ENCODE peak calls at places on chromosomes 12 and 14, in six cellular contexts. V is epithelial cell of esophagus, X is hepatocyte, G is Peyer's patch, H is AG10803, Y is ovary. W is an unnamed sample.

GRCh38 chr12:20477691-20478090 is 109.4 kb downstream of the PDE3A start:
- DNase-seq in Y (no peak), G (no peak), H (no peak), X (no peak), V (no peak), W (no peak)

GRCh38 chr12:459430-460258 is at the start of gene B4GALNT3:
- DNase-seq in Y (peak), X (peak), H (no peak), V (peak), G (peak), W (no peak)

GRCh38 chr12:103855036-103855712 is 14.1 kb upstream of the NT5DC3 start:
- DNase-seq in G (no peak), H (peak), X (no peak), Y (no peak), V (no peak), W (peak)

GRCh38 chr12:98939350-98939749 is 294.3 kb downstream of the APAF1 start:
- DNase-seq in G (no peak), X (peak), V (peak), H (peak), Y (no peak), W (peak)

GRCh38 chr12:100752841-100753240 is 41.7 kb upstream of the ANO4 start:
- DNase-seq in X (no peak), Y (no peak), V (peak), G (no peak), H (peak), W (no peak)

GRCh38 chr12:118332511-118332910 is 40.2 kb downstream of the TAOK3 start:
- DNase-seq in G (no peak), Y (no peak), H (no peak), X (no peak), V (peak), W (no peak)

GRCh38 chr12:78951746-78952532 is 87.4 kb downstream of the SYT1 start:
- DNase-seq in G (no peak), V (no peak), X (no peak), H (no peak), Y (no peak), W (no peak)

GRCh38 chr12:89162704-89163261 is 189.5 kb downstream of the DUSP6 start:
- DNase-seq in H (peak), G (peak), X (peak), Y (no peak), V (peak), W (no peak)

GRCh38 chr12:132075714-132076553 is 68.2 kb downstream of the DDX51 start:
- DNase-seq in G (no peak), V (no peak), X (no peak), H (no peak), Y (no peak), W (no peak)

GRCh38 chr12:87259405-87259804 is 769.8 kb downstream of the C12orf50 start:
- DNase-seq in X (no peak), G (no peak), H (no peak), Y (no peak), V (no peak), W (no peak)

GRCh38 chr12:51482808-51483532 is 58.3 kb downstream of the SLC4A8 start:
- DNase-seq in Y (no peak), X (no peak), H (peak), V (no peak), G (no peak), W (no peak)
- TF ChIP-seq CTCF in Y (no peak), X (no peak), H (peak), V (no peak), G (no peak), W (no peak)

GRCh38 chr14:21383848-21384493 is at the start of gene SUPT16H:
- DNase-seq in V (peak), X (peak), H (peak), G (peak), Y (peak), W (peak)

GRCh38 chr14:21384494-21384851 is 654 bp upstream of the SUPT16H start:
- DNase-seq in Y (no peak), G (peak), H (no peak), X (no peak), V (no peak), W (no peak)

GRCh38 chr14:21382886-21383847 is 652 bp downstream of the SUPT16H start:
- DNase-seq in X (peak), G (peak), V (peak), H (peak), Y (peak), W (peak)

GRCh38 chr14:21382095-21382494 is 1.7 kb downstream of the SUPT16H start:
- DNase-seq in H (no peak), G (no peak), X (no peak), Y (no peak), V (no peak), W (no peak)

DNA sequence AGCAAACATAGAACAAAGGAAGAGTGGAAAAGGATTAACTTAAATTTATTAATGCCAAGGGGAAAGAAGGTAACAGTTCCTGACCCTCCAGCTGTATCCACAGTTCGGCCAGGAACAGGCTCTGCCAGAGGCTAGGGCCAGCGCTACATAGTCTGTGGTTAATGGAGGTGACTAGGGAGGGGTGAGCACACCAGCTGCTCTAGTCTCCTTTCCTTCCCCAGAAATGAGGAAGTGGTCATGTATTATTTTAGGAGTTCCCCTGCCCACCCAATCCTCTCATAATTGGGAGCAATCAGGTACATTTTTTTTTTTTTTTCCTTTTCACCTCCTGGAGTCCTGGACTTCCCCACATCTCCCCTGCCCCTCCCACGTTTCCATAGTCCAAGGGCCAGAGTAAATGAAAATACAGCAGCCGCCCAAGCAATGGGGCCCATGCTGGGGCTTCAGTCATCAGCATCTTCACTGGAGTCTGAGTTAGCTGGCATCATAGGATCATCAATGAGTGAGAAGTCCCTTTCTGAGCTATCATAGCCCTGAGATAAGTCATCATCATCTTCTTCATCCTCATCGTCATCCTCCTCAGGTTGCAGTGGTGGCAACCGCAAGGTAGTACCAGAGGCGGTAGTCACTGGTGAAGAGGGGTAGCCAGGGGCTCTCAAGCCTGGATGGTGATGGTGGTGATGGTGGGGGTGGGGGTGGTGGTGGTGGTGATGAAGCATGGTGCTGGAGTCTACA is 1.5 kb upstream of the SUPT16H start:
- DNase-seq in G (peak), H (no peak), Y (no peak), V (no peak), X (no peak), W (no peak)
- H3K4me3 ChIP-seq in G (no peak), H (no peak), Y (no peak), V (no peak), X (peak), W (no peak)

GRCh38 chr14:75294649-75295033 is 16.0 kb downstream of the FOS start:
- DNase-seq in H (no peak), V (no peak), Y (no peak), X (peak), G (no peak), W (no peak)
- TF ChIP-seq CTCF in H (peak), V (peak), Y (no peak), X (no peak), G (peak), W (peak)

GRCh38 chr14:50678163-50678562 is 10.1 kb upstream of the SAV1 start:
- DNase-seq in H (no peak), Y (no peak), X (no peak), G (no peak), V (no peak), W (no peak)
- H3K4me3 ChIP-seq in H (no peak), Y (no peak), X (no peak), G (no peak), V (no peak), W (no peak)

GRCh38 chr12:76694369-76694768 is 69.5 kb upstream of the ZDHHC17 start:
- DNase-seq in H (no peak), V (no peak), G (no peak), Y (no peak), X (no peak), W (no peak)

GRCh38 chr12:76688001-76688400 is 75.9 kb upstream of the ZDHHC17 start:
- DNase-seq in Y (no peak), V (peak), H (peak), G (no peak), X (no peak), W (no peak)

GRCh38 chr12:76685246-76685678 is 78.7 kb upstream of the ZDHHC17 start:
- DNase-seq in H (peak), Y (peak), X (peak), G (no peak), V (no peak), W (no peak)

GRCh38 chr12:76690916-76691700 is 72.8 kb upstream of the ZDHHC17 start:
- DNase-seq in V (no peak), G (no peak), X (no peak), Y (no peak), H (peak), W (no peak)

GRCh38 chr12:76688627-76689026 is 75.3 kb upstream of the ZDHHC17 start:
- DNase-seq in Y (no peak), V (no peak), X (no peak), G (no peak), H (no peak), W (no peak)
- TF ChIP-seq CTCF in Y (no peak), V (no peak), X (peak), G (peak), H (peak), W (peak)

GRCh38 chr12:57619434-57620244 is 8.4 kb downstream of the ARHGEF25 start:
- DNase-seq in V (peak), G (no peak), X (peak), Y (no peak), H (no peak), W (no peak)

GRCh38 chr12:57621497-57622292 is 10.5 kb downstream of the ARHGEF25 start:
- DNase-seq in V (no peak), G (peak), H (peak), Y (peak), X (peak), W (no peak)

GRCh38 chr12:57620936-57621496 is 9.8 kb downstream of the ARHGEF25 start:
- DNase-seq in G (no peak), X (no peak), Y (no peak), H (no peak), V (no peak), W (no peak)

GRCh38 chr12:57618966-57619433 is 7.8 kb downstream of the ARHGEF25 start:
- DNase-seq in Y (no peak), X (no peak), H (no peak), V (no peak), G (no peak), W (no peak)

DNA sequence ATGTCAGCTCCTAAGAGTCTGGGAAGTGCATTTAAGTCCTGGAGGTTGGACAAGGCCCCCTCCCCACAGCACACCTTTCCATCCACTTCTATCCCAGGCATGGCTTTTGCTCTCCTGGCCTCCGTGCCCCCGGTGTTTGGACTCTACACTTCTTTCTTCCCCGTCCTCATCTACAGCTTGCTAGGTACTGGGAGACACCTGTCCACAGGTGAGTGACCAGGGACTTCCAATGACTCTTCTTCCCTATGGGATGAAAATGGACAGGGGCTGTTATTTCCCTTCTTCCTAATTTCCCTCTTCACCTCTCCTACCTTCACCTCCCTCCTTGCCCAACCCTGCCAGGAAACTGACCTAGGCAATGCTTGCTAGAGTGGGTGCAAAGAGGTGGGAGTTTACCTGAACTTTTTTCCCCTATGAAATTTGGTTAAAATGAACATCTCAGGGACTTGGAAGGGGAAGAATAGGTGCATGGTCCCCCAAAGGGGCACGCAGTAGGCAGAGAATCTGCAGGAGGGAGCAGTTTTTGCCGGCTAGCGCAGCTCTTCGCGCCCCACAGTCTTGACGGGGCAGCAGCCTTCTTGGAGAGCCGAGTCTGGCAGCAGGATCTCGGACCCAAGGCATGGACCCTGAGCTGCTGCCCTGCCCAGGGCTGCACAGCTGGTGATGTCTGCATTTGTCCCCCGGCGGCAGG is 9.2 kb downstream of the ARHGEF25 start:
- DNase-seq in G (no peak), X (no peak), V (no peak), Y (no peak), H (no peak), W (no peak)
- H3K4me3 ChIP-seq in G (peak), X (no peak), V (no peak), Y (no peak), H (no peak), W (no peak)